ENCODE peak calls at places on chromosomes 5 and 9, in five cellular contexts. T, Q, V, I and X are unnamed samples. For H3K4me1, the result is how much of the 10 kb centered on the place peaks cover.

GRCh38 chr5:147216552-147217154 is 18.2 kb upstream of the STK32A start:
- DNase-seq in T (peak), Q (peak), V (no peak), I (no peak), X (no peak)

GRCh38 chr5:10400834-10401233 is 40.8 kb upstream of the ROPN1L start:
- DNase-seq in T (peak), Q (peak), V (no peak), I (peak), X (no peak)

GRCh38 chr9:136255166-136255538 is 9.5 kb upstream of the QSOX2 start:
- DNase-seq in T (peak), Q (peak), V (peak), I (no peak), X (no peak)

GRCh38 chr5:110760158-110760557 is 21.4 kb downstream of the SLC25A46 start:
- DNase-seq in T (no peak), Q (no peak), V (no peak), I (no peak), X (no peak)

GRCh38 chr9:20618361-20618799 is 3.9 kb downstream of the MLLT3 start:
- DNase-seq in T (peak), Q (peak), V (no peak), I (peak), X (no peak)

GRCh38 chr5:131867524-131867923 is 70.7 kb upstream of the FNIP1 start:
- DNase-seq in T (no peak), Q (no peak), V (no peak), I (no peak), X (no peak)

GRCh38 chr9:116087751-116088194 is 65.8 kb upstream of the PAPPA start:
- DNase-seq in T (peak), Q (peak), V (no peak), I (no peak), X (no peak)

GRCh38 chr9:35918780-35919179 is 9.5 kb downstream of the SPAAR start:
- DNase-seq in T (no peak), Q (no peak), V (no peak), I (no peak), X (no peak)

GRCh38 chr5:135013445-135013844 is 20.6 kb downstream of the PITX1 start:
- DNase-seq in T (no peak), Q (no peak), V (no peak), I (no peak), X (no peak)

GRCh38 chr5:104265531-104266130 is 703.0 kb upstream of the NUDT12 start:
- DNase-seq in T (no peak), Q (no peak), V (no peak), I (no peak), X (no peak)

GRCh38 chr5:3602713-3603502 is 7.3 kb downstream of the IRX1 start:
- DNase-seq in T (peak), Q (no peak), V (no peak), I (peak), X (no peak)

GRCh38 chr5:52856564-52856963 is 68.8 kb downstream of the ITGA1 start:
- DNase-seq in T (peak), Q (no peak), V (no peak), I (no peak), X (no peak)

GRCh38 chr5:33850100-33850594 is 41.6 kb downstream of the ADAMTS12 start:
- DNase-seq in T (peak), Q (peak), V (no peak), I (no peak), X (no peak)

GRCh38 chr9:6962164-6962563 is 204.4 kb downstream of the KDM4C start:
- DNase-seq in T (no peak), Q (no peak), V (no peak), I (no peak), X (no peak)
- H3K4me3 ChIP-seq in T (no peak), Q (no peak), V (no peak), I (no peak), X (no peak)

DNA sequence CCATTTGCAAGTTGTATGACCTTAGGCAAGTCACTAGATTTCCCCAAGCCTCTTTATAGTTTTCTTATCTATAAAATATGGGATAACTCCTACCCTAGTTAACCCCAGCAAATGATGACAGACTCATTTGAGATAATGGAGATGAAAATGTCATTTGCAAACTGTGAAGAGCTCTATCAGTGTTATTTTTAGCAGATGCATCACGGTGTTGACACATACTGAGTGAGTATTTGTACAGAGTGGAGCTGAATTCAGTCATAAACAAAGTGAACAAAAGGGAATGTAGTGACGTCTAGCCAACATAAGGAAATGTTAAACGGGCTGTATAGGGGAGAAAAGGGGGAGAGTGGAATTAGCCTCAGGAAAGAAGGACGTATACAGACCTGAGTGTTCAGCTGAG is 75.9 kb downstream of the NMUR2 start:
- DNase-seq in T (no peak), Q (no peak), V (no peak), I (no peak), X (no peak)
- H3K4me1 ChIP-seq in T (under half), Q (under half), V (under half), I (under half), X (under half)

GRCh38 chr5:893711-894110 is 1.0 kb downstream of the TRIP13 start:
- DNase-seq in T (no peak), Q (no peak), V (no peak), I (no peak), X (no peak)
- H3K4me3 ChIP-seq in T (peak), Q (peak), V (peak), I (no peak), X (peak)

GRCh38 chr9:128254362-128254761 is 21.4 kb downstream of the GOLGA2 start:
- DNase-seq in T (no peak), Q (no peak), V (no peak), I (no peak), X (no peak)
- H3K4me1 ChIP-seq in T (under half), Q (under half), V (under half), I (under half), X (under half)

GRCh38 chr5:80479713-80480112 is 8.2 kb upstream of the FAM151B start:
- DNase-seq in T (no peak), Q (no peak), V (no peak), I (no peak), X (no peak)
- H3K4me3 ChIP-seq in T (no peak), Q (no peak), V (no peak), I (no peak), X (no peak)

GRCh38 chr5:14264605-14265316 is 121.6 kb downstream of the TRIO start:
- DNase-seq in T (peak), Q (peak), V (peak), I (peak), X (peak)

GRCh38 chr5:14263700-14264099 is 120.6 kb downstream of the TRIO start:
- DNase-seq in T (no peak), Q (no peak), V (no peak), I (no peak), X (no peak)

GRCh38 chr5:14261237-14261636 is 118.1 kb downstream of the TRIO start:
- DNase-seq in T (no peak), Q (no peak), V (no peak), I (no peak), X (no peak)

GRCh38 chr5:14260637-14261036 is 117.5 kb downstream of the TRIO start:
- DNase-seq in T (no peak), Q (no peak), V (no peak), I (no peak), X (no peak)

DNA sequence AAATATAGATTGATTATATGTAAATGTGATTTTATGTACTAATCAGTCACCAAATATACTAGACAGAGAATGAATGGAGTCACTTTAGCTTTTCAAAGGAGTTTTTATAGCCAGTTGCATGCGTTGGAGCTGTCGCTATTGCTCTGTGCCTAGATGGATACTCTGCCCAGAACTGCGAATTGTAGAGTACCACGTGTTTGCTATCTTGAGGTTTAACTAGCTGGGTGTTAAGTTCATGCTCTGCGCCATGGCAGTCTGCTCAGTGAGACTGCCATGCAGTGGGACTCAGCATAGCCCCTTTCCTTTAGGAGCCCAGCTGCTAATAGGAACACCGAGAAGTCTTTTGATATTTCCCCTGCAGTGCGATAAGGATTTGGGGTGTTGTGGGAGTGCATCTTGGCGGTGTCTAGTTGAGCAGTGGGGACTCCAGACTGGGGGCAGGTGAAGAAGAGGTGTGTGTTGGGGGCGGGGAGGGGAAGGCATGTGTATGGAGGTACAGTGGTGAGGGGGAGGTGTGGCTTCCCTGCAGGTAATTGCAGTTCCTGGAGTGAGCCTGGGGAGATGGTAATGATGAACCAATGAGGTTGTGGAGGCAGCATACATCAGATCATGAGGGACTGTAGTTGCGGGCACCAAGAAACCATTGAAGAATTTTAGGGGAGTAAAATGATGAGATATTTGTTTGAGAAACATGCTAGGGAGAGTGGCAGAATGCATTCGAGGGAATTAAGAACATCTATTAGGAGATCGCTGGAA is 118.9 kb downstream of the TRIO start:
- DNase-seq in T (no peak), Q (no peak), V (no peak), I (no peak), X (no peak)
- H3K4me1 ChIP-seq in T (half or more), Q (under half), V (half or more), I (under half), X (under half)

GRCh38 chr5:145246379-145246778 is 588.8 kb downstream of the PRELID2 start:
- DNase-seq in T (no peak), Q (no peak), V (no peak), I (no peak), X (no peak)
- H3K4me3 ChIP-seq in T (no peak), Q (no peak), V (no peak), I (no peak), X (no peak)

GRCh38 chr9:127794001-127794791 is 8.4 kb downstream of the CDK9 start:
- DNase-seq in T (no peak), Q (no peak), V (no peak), I (peak), X (no peak)
- H3K4me1 ChIP-seq in T (under half), Q (under half), V (under half), I (half or more), X (half or more)

GRCh38 chr9:129208191-129209091 is 30.4 kb upstream of the IER5L start:
- DNase-seq in T (no peak), Q (no peak), V (no peak), I (no peak), X (no peak)
- H3K4me3 ChIP-seq in T (no peak), Q (no peak), V (no peak), I (no peak), X (no peak)